ENCODE peak calls at places on chromosomes 2 and 18, in eight cellular contexts. U, K, Z, R, W, P, M and C are unnamed samples. For H3K4me1, the result is how much of the 10 kb centered on the place peaks cover.

GRCh38 chr18:56565596-56566355 is 72.6 kb downstream of the TXNL1 start:
- DNase-seq in U (no peak), K (no peak), Z (no peak), R (no peak), W (no peak), P (no peak), M (no peak), C (peak)

GRCh38 chr2:205965707-205966106 is 120.3 kb downstream of the INO80D start:
- DNase-seq in U (no peak), K (no peak), Z (no peak), R (no peak), W (no peak), P (no peak), M (no peak), C (no peak)

GRCh38 chr2:159029936-159030335 is 61.5 kb downstream of the TANC1 start:
- DNase-seq in U (no peak), K (no peak), Z (no peak), R (no peak), W (no peak), P (no peak), M (no peak), C (no peak)

GRCh38 chr18:74342416-74343043 is 26.9 kb downstream of the C18orf63 start:
- DNase-seq in U (no peak), K (no peak), Z (no peak), R (peak), W (peak), P (no peak), M (peak), C (peak)

GRCh38 chr2:207744451-207744850 is 25.3 kb downstream of the FZD5 start:
- DNase-seq in U (no peak), K (no peak), Z (no peak), R (no peak), W (no peak), P (no peak), M (no peak), C (no peak)

GRCh38 chr2:217897816-217898806 is 104.7 kb downstream of the TNS1 start:
- DNase-seq in U (peak), K (peak), Z (peak), R (no peak), W (no peak), P (no peak), M (no peak), C (peak)

GRCh38 chr2:96802281-96802595 is 13.8 kb upstream of the CNNM3 start:
- DNase-seq in U (peak), K (no peak), Z (no peak), R (no peak), W (no peak), P (peak), M (no peak), C (no peak)

GRCh38 chr2:232523682-232524597 is 2.0 kb upstream of the CHRND start:
- DNase-seq in U (no peak), K (no peak), Z (peak), R (peak), W (peak), P (no peak), M (no peak), C (no peak)

DNA sequence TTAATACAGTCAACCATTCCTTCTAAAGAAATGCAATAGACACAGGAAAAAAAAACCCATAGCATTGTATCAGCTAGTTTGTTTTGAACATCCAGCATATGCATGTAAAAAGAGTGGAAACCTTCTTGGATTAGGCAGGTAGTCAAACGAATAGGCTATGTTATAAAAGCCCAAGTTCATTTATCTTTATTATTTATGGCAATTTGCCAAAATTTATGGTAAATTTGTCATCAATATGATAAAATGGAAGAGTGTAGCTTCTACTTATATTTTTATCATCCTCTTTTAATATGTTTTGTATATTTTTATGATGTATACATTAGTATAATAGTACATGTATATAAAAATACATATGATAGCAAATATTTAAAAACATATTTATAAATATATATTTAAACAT is 23.9 kb downstream of the DSC1 start:
- DNase-seq in U (no peak), K (no peak), Z (no peak), R (no peak), W (no peak), P (no peak), M (no peak), C (no peak)
- H3K4me1 ChIP-seq in U (under half), K (under half), Z (under half), R (under half), W (under half), P (under half), M (under half), C (under half)

GRCh38 chr2:16181062-16181740 is 240.9 kb downstream of the MYCN start:
- DNase-seq in U (no peak), K (no peak), Z (no peak), R (no peak), W (no peak), P (no peak), M (no peak), C (no peak)
- H3K4me3 ChIP-seq in U (no peak), K (no peak), Z (no peak), R (no peak), W (no peak), P (no peak), M (no peak), C (no peak)

DNA sequence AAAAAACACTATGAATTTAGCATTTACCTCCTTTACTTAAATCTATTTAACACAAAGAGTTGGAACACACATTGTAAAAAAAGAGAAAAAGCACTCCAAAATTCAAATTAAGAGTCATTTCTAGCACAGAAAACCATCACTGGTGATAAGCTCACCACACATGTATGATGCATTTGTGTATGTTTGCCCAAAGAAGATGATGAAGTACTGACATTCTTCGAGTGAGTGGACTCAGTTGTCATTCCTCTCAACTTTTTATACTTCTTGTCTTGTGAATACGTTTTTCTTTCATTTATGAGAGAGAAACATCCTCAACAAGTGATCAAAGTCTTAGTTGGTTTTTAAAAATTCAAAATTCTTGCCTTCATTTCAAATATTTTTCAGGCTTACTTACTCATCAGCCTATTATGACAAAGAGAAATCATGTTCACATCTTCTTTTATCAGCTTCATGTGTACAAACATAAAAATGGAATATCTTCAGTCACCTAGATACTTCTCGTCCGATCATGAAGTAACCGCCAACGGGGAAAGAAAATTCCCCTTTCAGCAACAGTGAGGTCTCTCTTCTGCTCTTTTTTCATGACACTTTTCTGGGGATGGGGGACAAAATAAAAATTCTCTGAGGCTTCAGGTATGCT is 1.5 kb downstream of the DSEL start:
- DNase-seq in U (no peak), K (no peak), Z (no peak), R (no peak), W (no peak), P (no peak), M (no peak), C (no peak)
- H3K4me1 ChIP-seq in U (under half), K (under half), Z (under half), R (under half), W (under half), P (under half), M (under half), C (under half)

GRCh38 chr18:79136742-79137141 is 67.5 kb downstream of the ATP9B start:
- DNase-seq in U (no peak), K (no peak), Z (no peak), R (peak), W (no peak), P (no peak), M (no peak), C (no peak)
- H3K4me3 ChIP-seq in U (no peak), K (no peak), Z (no peak), R (no peak), W (no peak), P (no peak), M (no peak), C (no peak)

GRCh38 chr2:226649871-226650660 is 149.6 kb downstream of the IRS1 start:
- DNase-seq in U (peak), K (peak), Z (peak), R (peak), W (no peak), P (peak), M (no peak), C (no peak)
- H3K4me1 ChIP-seq in U (under half), K (under half), Z (under half), R (under half), W (under half), P (under half), M (under half), C (under half)

GRCh38 chr2:211390506-211390905 is 834.1 kb downstream of the CPS1 start:
- DNase-seq in U (no peak), K (no peak), Z (no peak), R (no peak), W (no peak), P (no peak), M (no peak), C (no peak)
- H3K4me3 ChIP-seq in U (no peak), K (no peak), Z (no peak), R (no peak), W (no peak), P (no peak), M (no peak), C (no peak)

DNA sequence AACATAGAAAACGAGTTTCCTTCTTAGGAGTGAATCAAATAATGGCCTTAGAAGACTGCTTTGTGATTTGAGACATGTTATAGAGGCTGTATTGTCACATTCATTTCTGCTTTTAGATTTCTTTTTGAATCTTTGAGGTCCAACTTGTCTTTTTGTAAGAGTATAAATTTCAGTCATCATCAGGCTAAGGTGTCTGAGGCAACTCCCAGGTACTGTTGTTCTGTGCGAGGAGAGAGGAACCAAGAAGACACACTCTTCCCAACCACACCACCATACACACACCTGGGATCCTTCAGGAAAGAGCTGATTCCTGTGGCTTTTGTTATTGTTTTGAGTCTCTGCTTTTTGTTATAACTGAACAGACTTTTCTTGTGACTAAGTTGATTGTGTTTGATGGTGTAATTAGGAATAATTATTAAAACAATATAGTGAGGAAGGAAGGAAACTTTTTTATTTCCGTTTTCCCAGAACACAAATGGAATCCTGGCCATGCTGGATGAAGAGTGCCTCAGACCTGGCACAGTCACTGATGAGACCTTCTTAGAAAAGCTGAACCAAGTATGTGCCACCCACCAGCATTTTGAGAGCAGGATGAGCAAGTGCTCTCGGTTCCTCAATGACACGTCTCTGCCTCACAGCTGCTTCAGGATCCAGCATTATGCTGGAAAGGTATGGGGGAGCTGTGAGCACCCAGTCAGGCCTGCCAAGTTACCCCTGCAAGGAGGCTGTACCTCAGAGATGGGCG is 140.4 kb downstream of the MYO1B start:
- DNase-seq in U (no peak), K (no peak), Z (no peak), R (no peak), W (no peak), P (no peak), M (no peak), C (no peak)
- H3K4me1 ChIP-seq in U (under half), K (under half), Z (under half), R (under half), W (under half), P (under half), M (under half), C (under half)

GRCh38 chr2:172011814-172012580 is 12.2 kb downstream of the METAP1D start:
- DNase-seq in U (no peak), K (no peak), Z (no peak), R (no peak), W (no peak), P (no peak), M (no peak), C (no peak)
- H3K4me3 ChIP-seq in U (no peak), K (no peak), Z (no peak), R (no peak), W (no peak), P (no peak), M (no peak), C (no peak)